ENCODE peak calls at places on chromosomes 11 and 22, in seven cellular contexts. One of them, this sample, is unnamed.

GRCh38 chr22:30906946-30907345 is 61.6 kb downstream of the MORC2 start:
- DNase-seq in K562: no peak
- DNase-seq in suprapubic skin: no peak
- DNase-seq in left ventricle myocardium inferior: no peak
- DNase-seq in GM23248: no peak
- DNase-seq in stomach: no peak
- DNase-seq in heart left ventricle: no peak
- DNase-seq in this sample: peak; percentile 37

GRCh38 chr11:97893612-97894011 is 1127.1 kb upstream of the CNTN5 start:
- DNase-seq in suprapubic skin: no peak
- DNase-seq in stomach: no peak
- DNase-seq in left ventricle myocardium inferior: no peak
- DNase-seq in heart left ventricle: no peak
- DNase-seq in K562: no peak
- DNase-seq in GM23248: no peak
- DNase-seq in this sample: no peak

GRCh38 chr22:42697542-42698013 is 23.1 kb downstream of the A4GALT start:
- DNase-seq in K562: no peak
- DNase-seq in heart left ventricle: peak; percentile 95
- DNase-seq in suprapubic skin: no peak
- DNase-seq in GM23248: peak; percentile 77
- DNase-seq in left ventricle myocardium inferior: peak; percentile 91
- DNase-seq in stomach: peak; percentile 66
- DNase-seq in this sample: peak; percentile 60

GRCh38 chr11:55707029-55707428 is 45.0 kb downstream of the OR4C6 start:
- DNase-seq in K562: peak; percentile 12
- DNase-seq in GM23248: peak; percentile 51
- DNase-seq in left ventricle myocardium inferior: no peak
- DNase-seq in suprapubic skin: no peak
- DNase-seq in heart left ventricle: no peak
- DNase-seq in stomach: no peak
- DNase-seq in this sample: peak; percentile 13

GRCh38 chr11:114616516-114616915 is 20.9 kb upstream of the NXPE4 start:
- DNase-seq in K562: no peak
- DNase-seq in heart left ventricle: no peak
- DNase-seq in GM23248: no peak
- DNase-seq in left ventricle myocardium inferior: no peak
- DNase-seq in stomach: no peak
- DNase-seq in suprapubic skin: no peak
- DNase-seq in this sample: no peak

GRCh38 chr22:29041408-29041807 is 20.2 kb downstream of the C22orf31 start:
- DNase-seq in stomach: peak; percentile 49
- DNase-seq in suprapubic skin: no peak
- DNase-seq in K562: no peak
- DNase-seq in heart left ventricle: no peak
- DNase-seq in GM23248: peak; percentile 76
- DNase-seq in left ventricle myocardium inferior: no peak
- DNase-seq in this sample: no peak

GRCh38 chr11:88414981-88415391 is 77.5 kb upstream of the CTSC start:
- DNase-seq in K562: no peak
- DNase-seq in left ventricle myocardium inferior: no peak
- DNase-seq in stomach: no peak
- DNase-seq in heart left ventricle: no peak
- DNase-seq in GM23248: no peak
- DNase-seq in suprapubic skin: no peak
- DNase-seq in this sample: no peak

GRCh38 chr22:46551996-46552395 is 14.6 kb upstream of the CELSR1 start:
- DNase-seq in K562: no peak
- DNase-seq in left ventricle myocardium inferior: peak; percentile 2
- DNase-seq in suprapubic skin: no peak
- DNase-seq in heart left ventricle: no peak
- DNase-seq in GM23248: no peak
- DNase-seq in stomach: no peak
- DNase-seq in this sample: no peak

GRCh38 chr11:13635290-13635689 is 33.2 kb upstream of the FAR1 start:
- DNase-seq in heart left ventricle: no peak
- DNase-seq in GM23248: no peak
- DNase-seq in K562: no peak
- DNase-seq in stomach: no peak
- DNase-seq in suprapubic skin: no peak
- DNase-seq in left ventricle myocardium inferior: no peak
- DNase-seq in this sample: no peak

GRCh38 chr22:41557401-41558240 is 3.2 kb upstream of the CSDC2 start:
- DNase-seq in stomach: peak; percentile 78
- DNase-seq in left ventricle myocardium inferior: peak; percentile 79
- DNase-seq in suprapubic skin: no peak
- DNase-seq in K562: peak; percentile 44
- DNase-seq in GM23248: peak; percentile 89
- DNase-seq in heart left ventricle: peak; percentile 89
- DNase-seq in this sample: peak; percentile 84

GRCh38 chr11:75190652-75191329 is 39.9 kb downstream of the SLCO2B1 start:
- DNase-seq in heart left ventricle: no peak
- DNase-seq in stomach: no peak
- DNase-seq in GM23248: no peak
- DNase-seq in left ventricle myocardium inferior: no peak
- DNase-seq in K562: no peak
- DNase-seq in suprapubic skin: no peak
- DNase-seq in this sample: no peak

GRCh38 chr22:20584872-20585639 is 77.6 kb downstream of the MED15 start:
- DNase-seq in suprapubic skin: no peak
- DNase-seq in heart left ventricle: no peak
- DNase-seq in left ventricle myocardium inferior: peak; percentile 15
- DNase-seq in K562: no peak
- DNase-seq in stomach: no peak
- DNase-seq in GM23248: no peak
- DNase-seq in this sample: no peak

GRCh38 chr11:123255909-123256308 is 60.9 kb upstream of the CLMP start:
- DNase-seq in K562: no peak
- DNase-seq in heart left ventricle: no peak
- DNase-seq in stomach: no peak
- DNase-seq in left ventricle myocardium inferior: no peak
- DNase-seq in GM23248: no peak
- DNase-seq in suprapubic skin: no peak
- DNase-seq in this sample: peak; percentile 66

GRCh38 chr11:130737041-130737830 is 179.0 kb downstream of the SNX19 start:
- DNase-seq in K562: no peak
- DNase-seq in heart left ventricle: no peak
- DNase-seq in left ventricle myocardium inferior: no peak
- DNase-seq in suprapubic skin: no peak
- DNase-seq in GM23248: no peak
- DNase-seq in stomach: no peak
- DNase-seq in this sample: no peak

GRCh38 chr11:18203723-18204122 is 31.1 kb downstream of the MRGPRX4 start:
- DNase-seq in suprapubic skin: no peak
- DNase-seq in GM23248: peak; percentile 38
- DNase-seq in left ventricle myocardium inferior: no peak
- DNase-seq in stomach: no peak
- DNase-seq in heart left ventricle: no peak
- DNase-seq in K562: peak; percentile 59
- DNase-seq in this sample: peak; percentile 84

GRCh38 chr11:83441171-83441570 is 155.0 kb upstream of the CCDC90B start:
- DNase-seq in GM23248: no peak
- DNase-seq in suprapubic skin: no peak
- DNase-seq in heart left ventricle: no peak
- DNase-seq in stomach: no peak
- DNase-seq in left ventricle myocardium inferior: no peak
- DNase-seq in K562: no peak
- DNase-seq in this sample: no peak

GRCh38 chr11:111942826-111943225 is 5.7 kb downstream of the DIXDC1 start:
- DNase-seq in suprapubic skin: no peak
- DNase-seq in stomach: no peak
- DNase-seq in heart left ventricle: no peak
- DNase-seq in K562: no peak
- DNase-seq in left ventricle myocardium inferior: no peak
- DNase-seq in GM23248: peak; percentile 97
- DNase-seq in this sample: no peak

GRCh38 chr22:25475554-25476022 is 88.9 kb upstream of the GRK3 start:
- DNase-seq in GM23248: peak; percentile 46
- DNase-seq in stomach: no peak
- DNase-seq in left ventricle myocardium inferior: no peak
- DNase-seq in heart left ventricle: no peak
- DNase-seq in K562: no peak
- DNase-seq in suprapubic skin: no peak
- DNase-seq in this sample: no peak

GRCh38 chr11:40619631-40620030 is 839.8 kb downstream of the LRRC4C start:
- DNase-seq in GM23248: no peak
- DNase-seq in left ventricle myocardium inferior: no peak
- DNase-seq in suprapubic skin: no peak
- DNase-seq in heart left ventricle: no peak
- DNase-seq in K562: no peak
- DNase-seq in stomach: no peak
- DNase-seq in this sample: no peak

GRCh38 chr11:121514401-121514981 is 61.7 kb upstream of the SORL1-AS1 start:
- DNase-seq in left ventricle myocardium inferior: no peak
- DNase-seq in stomach: no peak
- DNase-seq in GM23248: no peak
- DNase-seq in suprapubic skin: no peak
- DNase-seq in K562: no peak
- DNase-seq in heart left ventricle: no peak
- DNase-seq in this sample: no peak

GRCh38 chr22:27239520-27239919 is 562.0 kb downstream of the MN1 start:
- DNase-seq in heart left ventricle: no peak
- DNase-seq in K562: no peak
- DNase-seq in GM23248: peak; percentile 37
- DNase-seq in left ventricle myocardium inferior: no peak
- DNase-seq in stomach: no peak
- DNase-seq in suprapubic skin: no peak
- DNase-seq in this sample: no peak
- H3K27me3 ChIP-seq in heart left ventricle: no peaks in the 10 kb centered on the region
- H3K27me3 ChIP-seq in K562: no peaks in the 10 kb centered on the region
- H3K27me3 ChIP-seq in GM23248: no peaks in the 10 kb centered on the region
- H3K27me3 ChIP-seq in left ventricle myocardium inferior: peaks cover 66% of the 10 kb centered on the region
- H3K27me3 ChIP-seq in stomach: no peaks in the 10 kb centered on the region
- H3K27me3 ChIP-seq in suprapubic skin: peaks cover 13% of the 10 kb centered on the region
- H3K27me3 ChIP-seq in this sample: no peaks in the 10 kb centered on the region

GRCh38 chr11:132948252-132948651 is 584.0 kb downstream of the OPCML start:
- DNase-seq in stomach: no peak
- DNase-seq in K562: no peak
- DNase-seq in heart left ventricle: no peak
- DNase-seq in suprapubic skin: no peak
- DNase-seq in left ventricle myocardium inferior: no peak
- DNase-seq in GM23248: no peak
- DNase-seq in this sample: no peak
- H3K36me3 ChIP-seq in stomach: no peaks in the 10 kb centered on the region
- H3K36me3 ChIP-seq in K562: no peaks in the 10 kb centered on the region
- H3K36me3 ChIP-seq in heart left ventricle: no peaks in the 10 kb centered on the region
- H3K36me3 ChIP-seq in suprapubic skin: no peaks in the 10 kb centered on the region
- H3K36me3 ChIP-seq in left ventricle myocardium inferior: no peaks in the 10 kb centered on the region
- H3K36me3 ChIP-seq in GM23248: no peaks in the 10 kb centered on the region
- H3K36me3 ChIP-seq in this sample: no peaks in the 10 kb centered on the region

DNA sequence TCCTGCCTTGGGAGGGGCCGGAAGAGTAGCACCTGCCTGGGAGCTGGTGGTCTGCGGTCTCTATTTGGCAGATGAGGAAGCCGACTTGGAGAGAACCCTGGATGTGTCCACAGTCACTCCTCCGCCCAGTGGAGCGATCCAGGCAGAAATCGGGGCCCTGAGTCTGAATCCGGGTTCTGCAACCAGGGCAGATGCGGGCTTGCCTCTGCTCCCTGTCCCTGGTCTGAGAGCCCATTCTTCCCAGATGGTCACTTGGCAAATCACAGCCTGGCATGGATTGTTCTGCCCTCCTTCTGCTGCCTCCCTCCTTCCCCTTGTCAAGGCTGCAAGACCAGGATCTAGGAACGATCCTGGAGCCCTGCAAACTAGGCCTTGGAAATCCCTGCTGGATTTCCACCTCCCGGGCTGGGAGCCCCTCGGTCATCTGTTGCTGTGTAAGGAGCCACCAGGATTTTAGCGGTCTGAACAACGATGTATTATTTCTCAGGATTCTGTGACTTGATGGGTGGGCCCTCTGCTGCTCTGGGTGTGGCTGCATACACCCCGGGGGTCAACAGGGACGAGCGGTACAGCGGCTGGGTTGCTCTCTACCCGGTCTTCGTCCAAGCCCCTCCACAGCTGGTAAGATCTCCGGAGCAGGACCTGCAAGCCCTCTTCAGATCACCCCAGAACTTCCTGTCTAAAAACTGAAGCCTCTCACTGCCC is 2.0 kb upstream of the ASCL2 start:
- DNase-seq in stomach: peak; percentile 14
- DNase-seq in suprapubic skin: no peak
- DNase-seq in GM23248: no peak
- DNase-seq in left ventricle myocardium inferior: no peak
- DNase-seq in K562: no peak
- DNase-seq in heart left ventricle: no peak
- DNase-seq in this sample: no peak
- H3K27me3 ChIP-seq in stomach: peaks cover 12% of the 10 kb centered on the region
- H3K27me3 ChIP-seq in suprapubic skin: peaks cover 47% of the 10 kb centered on the region
- H3K27me3 ChIP-seq in GM23248: peaks cover 64% of the 10 kb centered on the region
- H3K27me3 ChIP-seq in left ventricle myocardium inferior: peaks cover 81% of the 10 kb centered on the region
- H3K27me3 ChIP-seq in K562: peaks cover 65% of the 10 kb centered on the region
- H3K27me3 ChIP-seq in heart left ventricle: peaks cover 42% of the 10 kb centered on the region
- H3K27me3 ChIP-seq in this sample: peaks cover 61% of the 10 kb centered on the region

GRCh38 chr22:50522208-50522805 is 3.1 kb downstream of the SCO2 start:
- DNase-seq in K562: no peak
- DNase-seq in heart left ventricle: no peak
- DNase-seq in GM23248: no peak
- DNase-seq in suprapubic skin: no peak
- DNase-seq in stomach: no peak
- DNase-seq in left ventricle myocardium inferior: no peak
- DNase-seq in this sample: no peak

GRCh38 chr22:50521710-50522109 is 3.7 kb downstream of the SCO2 start:
- DNase-seq in K562: no peak
- DNase-seq in left ventricle myocardium inferior: no peak
- DNase-seq in heart left ventricle: no peak
- DNase-seq in suprapubic skin: no peak
- DNase-seq in GM23248: no peak
- DNase-seq in stomach: no peak
- DNase-seq in this sample: no peak

GRCh38 chr22:50522806-50523438 is 2.5 kb downstream of the SCO2 start:
- DNase-seq in left ventricle myocardium inferior: no peak
- DNase-seq in GM23248: no peak
- DNase-seq in heart left ventricle: no peak
- DNase-seq in K562: no peak
- DNase-seq in stomach: no peak
- DNase-seq in suprapubic skin: no peak
- DNase-seq in this sample: no peak

GRCh38 chr22:50519151-50519550 is 6.2 kb downstream of the SCO2 start:
- DNase-seq in GM23248: no peak
- DNase-seq in stomach: no peak
- DNase-seq in suprapubic skin: no peak
- DNase-seq in left ventricle myocardium inferior: no peak
- DNase-seq in heart left ventricle: no peak
- DNase-seq in K562: no peak
- DNase-seq in this sample: no peak

DNA sequence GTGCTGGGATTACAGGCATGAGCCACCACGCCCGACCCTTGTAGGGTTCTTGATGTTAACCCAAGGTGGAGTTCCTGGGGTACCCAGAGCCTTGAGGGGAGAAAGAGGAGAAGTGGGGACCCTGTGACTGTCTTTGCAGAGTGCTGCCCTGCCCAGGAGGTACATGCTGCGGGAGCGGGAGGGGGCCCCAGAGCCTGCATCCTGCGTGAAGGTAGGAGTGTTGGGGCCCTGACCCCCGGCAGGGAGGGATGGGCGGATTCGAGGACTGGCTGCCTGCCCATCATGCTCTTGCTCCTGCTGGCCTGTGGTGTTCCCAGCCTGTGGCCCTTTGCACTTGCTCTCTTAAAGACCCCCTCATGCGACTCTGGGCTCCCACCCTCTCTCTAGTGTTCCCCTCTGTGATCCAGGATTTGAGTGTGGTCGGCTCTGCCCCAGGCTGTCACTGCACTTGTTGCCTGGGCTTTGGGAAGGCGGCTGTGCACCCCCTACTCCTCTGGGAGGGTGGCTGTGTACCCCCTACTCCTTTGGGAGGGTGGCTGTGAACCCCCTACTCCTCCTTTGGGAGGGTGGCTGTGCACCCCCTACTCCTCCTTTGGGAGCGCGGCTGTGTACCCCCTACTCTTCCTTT is 4.5 kb downstream of the SCO2 start:
- DNase-seq in GM23248: no peak
- DNase-seq in heart left ventricle: no peak
- DNase-seq in K562: no peak
- DNase-seq in stomach: no peak
- DNase-seq in left ventricle myocardium inferior: no peak
- DNase-seq in suprapubic skin: no peak
- DNase-seq in this sample: peak; percentile 51
- H3K36me3 ChIP-seq in GM23248: peaks cover 6% of the 10 kb centered on the region
- H3K36me3 ChIP-seq in heart left ventricle: peaks cover 78% of the 10 kb centered on the region
- H3K36me3 ChIP-seq in K562: peaks cover 77% of the 10 kb centered on the region
- H3K36me3 ChIP-seq in stomach: peaks cover 83% of the 10 kb centered on the region
- H3K36me3 ChIP-seq in left ventricle myocardium inferior: peaks cover 77% of the 10 kb centered on the region
- H3K36me3 ChIP-seq in suprapubic skin: peaks cover 79% of the 10 kb centered on the region
- H3K36me3 ChIP-seq in this sample: peaks cover 8% of the 10 kb centered on the region

This sample was measured in H7.